ENCODE peak calls at places on chromosomes 5 and 9, in eight cellular contexts. One of them, this sample, is unnamed.

GRCh38 chr9:99753436-99753835 is 68.2 kb upstream of the NR4A3 start:
- DNase-seq in body of pancreas: no peak
- DNase-seq in gastrocnemius medialis: no peak
- DNase-seq in prostate gland: no peak
- DNase-seq in ovary: no peak
- DNase-seq in A549: no peak
- DNase-seq in spleen: no peak
- DNase-seq in testis: no peak
- DNase-seq in this sample: no peak

GRCh38 chr9:129317179-129318011 is 139.3 kb upstream of the IER5L start:
- DNase-seq in A549: peak
- DNase-seq in spleen: peak
- DNase-seq in body of pancreas: peak
- DNase-seq in testis: peak
- DNase-seq in prostate gland: no peak
- DNase-seq in ovary: peak
- DNase-seq in gastrocnemius medialis: no peak
- DNase-seq in this sample: peak

GRCh38 chr9:81776390-81776789 is 87.0 kb upstream of the TLE1 start:
- DNase-seq in A549: no peak
- DNase-seq in gastrocnemius medialis: no peak
- DNase-seq in body of pancreas: peak
- DNase-seq in spleen: no peak
- DNase-seq in prostate gland: no peak
- DNase-seq in ovary: no peak
- DNase-seq in testis: no peak
- DNase-seq in this sample: no peak

GRCh38 chr9:18906656-18907395 is 126.2 kb downstream of the SAXO1 start:
- DNase-seq in A549: no peak
- DNase-seq in ovary: no peak
- DNase-seq in prostate gland: no peak
- DNase-seq in body of pancreas: no peak
- DNase-seq in gastrocnemius medialis: no peak
- DNase-seq in testis: no peak
- DNase-seq in spleen: no peak
- DNase-seq in this sample: no peak

GRCh38 chr5:140007311-140007710 is 35.8 kb downstream of the NRG2 start:
- DNase-seq in body of pancreas: no peak
- DNase-seq in testis: no peak
- DNase-seq in ovary: no peak
- DNase-seq in gastrocnemius medialis: no peak
- DNase-seq in A549: no peak
- DNase-seq in spleen: no peak
- DNase-seq in prostate gland: no peak
- DNase-seq in this sample: no peak

GRCh38 chr9:89888677-89889076 is 283.9 kb downstream of the GADD45G start:
- DNase-seq in body of pancreas: no peak
- DNase-seq in gastrocnemius medialis: no peak
- DNase-seq in testis: no peak
- DNase-seq in spleen: peak
- DNase-seq in prostate gland: peak
- DNase-seq in ovary: no peak
- DNase-seq in A549: no peak
- DNase-seq in this sample: no peak

GRCh38 chr5:88144219-88145040 is 124.2 kb downstream of the TMEM161B start:
- DNase-seq in body of pancreas: no peak
- DNase-seq in A549: no peak
- DNase-seq in prostate gland: no peak
- DNase-seq in gastrocnemius medialis: no peak
- DNase-seq in ovary: peak
- DNase-seq in spleen: no peak
- DNase-seq in testis: no peak
- DNase-seq in this sample: peak

GRCh38 chr9:130921483-130921806 is 17.6 kb downstream of the FIBCD1 start:
- DNase-seq in A549: no peak
- DNase-seq in prostate gland: no peak
- DNase-seq in gastrocnemius medialis: no peak
- DNase-seq in ovary: peak
- DNase-seq in testis: no peak
- DNase-seq in spleen: no peak
- DNase-seq in body of pancreas: no peak
- DNase-seq in this sample: no peak

GRCh38 chr5:139854029-139854605 is 58.5 kb downstream of the PSD2 start:
- DNase-seq in body of pancreas: no peak
- DNase-seq in A549: no peak
- DNase-seq in spleen: peak
- DNase-seq in testis: no peak
- DNase-seq in prostate gland: no peak
- DNase-seq in ovary: peak
- DNase-seq in gastrocnemius medialis: no peak
- DNase-seq in this sample: no peak

GRCh38 chr5:129382921-129383672 is 77.0 kb upstream of the ADAMTS19 start:
- DNase-seq in testis: no peak
- DNase-seq in ovary: no peak
- DNase-seq in A549: no peak
- DNase-seq in body of pancreas: no peak
- DNase-seq in spleen: no peak
- DNase-seq in gastrocnemius medialis: no peak
- DNase-seq in prostate gland: no peak
- DNase-seq in this sample: no peak

GRCh38 chr9:132244582-132245455 is 83.0 kb downstream of the NTNG2 start:
- DNase-seq in ovary: peak
- DNase-seq in testis: no peak
- DNase-seq in A549: no peak
- DNase-seq in body of pancreas: peak
- DNase-seq in spleen: no peak
- DNase-seq in prostate gland: no peak
- DNase-seq in gastrocnemius medialis: no peak
- DNase-seq in this sample: peak

GRCh38 chr9:136346927-136347465 is 16.5 kb downstream of the DNLZ start:
- DNase-seq in body of pancreas: no peak
- DNase-seq in testis: no peak
- DNase-seq in prostate gland: no peak
- DNase-seq in spleen: no peak
- DNase-seq in gastrocnemius medialis: no peak
- DNase-seq in ovary: no peak
- DNase-seq in A549: no peak
- DNase-seq in this sample: no peak

GRCh38 chr9:136347472-136348256 is 15.9 kb downstream of the DNLZ start:
- DNase-seq in ovary: no peak
- DNase-seq in prostate gland: no peak
- DNase-seq in gastrocnemius medialis: no peak
- DNase-seq in spleen: no peak
- DNase-seq in A549: no peak
- DNase-seq in body of pancreas: no peak
- DNase-seq in testis: no peak
- DNase-seq in this sample: no peak

GRCh38 chr9:136345281-136346156 is 18.0 kb downstream of the DNLZ start:
- DNase-seq in spleen: peak
- DNase-seq in gastrocnemius medialis: no peak
- DNase-seq in body of pancreas: peak
- DNase-seq in prostate gland: no peak
- DNase-seq in testis: peak
- DNase-seq in ovary: no peak
- DNase-seq in A549: peak
- DNase-seq in this sample: no peak

GRCh38 chr9:136344544-136345280 is 17.4 kb downstream of the GPSM1 start:
- DNase-seq in testis: no peak
- DNase-seq in ovary: no peak
- DNase-seq in prostate gland: no peak
- DNase-seq in gastrocnemius medialis: no peak
- DNase-seq in body of pancreas: no peak
- DNase-seq in spleen: no peak
- DNase-seq in A549: no peak
- DNase-seq in this sample: no peak

GRCh38 chr9:136346157-136346481 is 17.4 kb downstream of the DNLZ start:
- DNase-seq in gastrocnemius medialis: no peak
- DNase-seq in ovary: no peak
- DNase-seq in prostate gland: no peak
- DNase-seq in testis: no peak
- DNase-seq in spleen: no peak
- DNase-seq in A549: no peak
- DNase-seq in body of pancreas: no peak
- DNase-seq in this sample: no peak
- TF ChIP-seq CTCF in gastrocnemius medialis: no peak
- TF ChIP-seq CTCF in ovary: no peak
- TF ChIP-seq CTCF in prostate gland: no peak
- TF ChIP-seq CTCF in testis: no peak
- TF ChIP-seq CTCF in spleen: no peak
- TF ChIP-seq CTCF in A549: no peak
- TF ChIP-seq CTCF in body of pancreas: no peak
- TF ChIP-seq CTCF in this sample: no peak

GRCh38 chr5:41532485-41532884 is 22.1 kb upstream of the PLCXD3 start:
- DNase-seq in ovary: no peak
- DNase-seq in prostate gland: no peak
- DNase-seq in A549: no peak
- DNase-seq in spleen: no peak
- DNase-seq in body of pancreas: no peak
- DNase-seq in testis: no peak
- DNase-seq in gastrocnemius medialis: no peak
- DNase-seq in this sample: no peak

GRCh38 chr5:41527201-41527779 is 16.9 kb upstream of the PLCXD3 start:
- DNase-seq in spleen: no peak
- DNase-seq in A549: peak
- DNase-seq in gastrocnemius medialis: no peak
- DNase-seq in body of pancreas: no peak
- DNase-seq in prostate gland: no peak
- DNase-seq in testis: peak
- DNase-seq in ovary: no peak
- DNase-seq in this sample: no peak

GRCh38 chr5:41522193-41522786 is 11.9 kb upstream of the PLCXD3 start:
- DNase-seq in prostate gland: no peak
- DNase-seq in testis: no peak
- DNase-seq in A549: no peak
- DNase-seq in spleen: no peak
- DNase-seq in ovary: no peak
- DNase-seq in body of pancreas: no peak
- DNase-seq in gastrocnemius medialis: no peak
- DNase-seq in this sample: no peak

GRCh38 chr5:41524174-41524573 is 13.8 kb upstream of the PLCXD3 start:
- DNase-seq in testis: no peak
- DNase-seq in spleen: no peak
- DNase-seq in body of pancreas: no peak
- DNase-seq in gastrocnemius medialis: no peak
- DNase-seq in A549: peak
- DNase-seq in prostate gland: no peak
- DNase-seq in ovary: no peak
- DNase-seq in this sample: no peak

GRCh38 chr5:41526699-41527098 is 16.3 kb upstream of the PLCXD3 start:
- DNase-seq in spleen: no peak
- DNase-seq in prostate gland: no peak
- DNase-seq in gastrocnemius medialis: no peak
- DNase-seq in body of pancreas: no peak
- DNase-seq in testis: no peak
- DNase-seq in A549: no peak
- DNase-seq in ovary: no peak
- DNase-seq in this sample: no peak
- H3K27ac ChIP-seq in spleen: no peak
- H3K27ac ChIP-seq in prostate gland: no peak
- H3K27ac ChIP-seq in gastrocnemius medialis: no peak
- H3K27ac ChIP-seq in body of pancreas: no peak
- H3K27ac ChIP-seq in testis: no peak
- H3K27ac ChIP-seq in A549: no peak
- H3K27ac ChIP-seq in ovary: no peak
- H3K27ac ChIP-seq in this sample: no peak

GRCh38 chr5:168106008-168106761 is 185.3 kb upstream of the WWC1 start:
- DNase-seq in A549: peak
- DNase-seq in ovary: no peak
- DNase-seq in body of pancreas: no peak
- DNase-seq in gastrocnemius medialis: no peak
- DNase-seq in prostate gland: no peak
- DNase-seq in spleen: no peak
- DNase-seq in testis: no peak
- DNase-seq in this sample: no peak

GRCh38 chr5:168101352-168101751 is 190.1 kb upstream of the WWC1 start:
- DNase-seq in gastrocnemius medialis: no peak
- DNase-seq in ovary: no peak
- DNase-seq in testis: no peak
- DNase-seq in prostate gland: no peak
- DNase-seq in spleen: no peak
- DNase-seq in body of pancreas: no peak
- DNase-seq in A549: no peak
- DNase-seq in this sample: no peak

GRCh38 chr5:168110384-168110783 is 181.1 kb upstream of the WWC1 start:
- DNase-seq in testis: no peak
- DNase-seq in gastrocnemius medialis: no peak
- DNase-seq in body of pancreas: no peak
- DNase-seq in ovary: no peak
- DNase-seq in prostate gland: no peak
- DNase-seq in spleen: no peak
- DNase-seq in A549: no peak
- DNase-seq in this sample: no peak

GRCh38 chr5:168109441-168109840 is 182.0 kb upstream of the WWC1 start:
- DNase-seq in A549: no peak
- DNase-seq in prostate gland: no peak
- DNase-seq in testis: no peak
- DNase-seq in ovary: no peak
- DNase-seq in gastrocnemius medialis: no peak
- DNase-seq in spleen: no peak
- DNase-seq in body of pancreas: no peak
- DNase-seq in this sample: no peak

GRCh38 chr5:168104811-168105481 is 186.5 kb upstream of the WWC1 start:
- DNase-seq in testis: no peak
- DNase-seq in prostate gland: no peak
- DNase-seq in ovary: no peak
- DNase-seq in spleen: no peak
- DNase-seq in A549: no peak
- DNase-seq in gastrocnemius medialis: no peak
- DNase-seq in body of pancreas: no peak
- DNase-seq in this sample: no peak
- TF ChIP-seq POLR2A in testis: no peak
- TF ChIP-seq POLR2A in prostate gland: no peak
- TF ChIP-seq POLR2A in ovary: no peak
- TF ChIP-seq POLR2A in spleen: no peak
- TF ChIP-seq POLR2A in A549: no peak
- TF ChIP-seq POLR2A in gastrocnemius medialis: no peak
- TF ChIP-seq POLR2A in body of pancreas: no peak
- TF ChIP-seq POLR2A in this sample: no peak

GRCh38 chr9:95270790-95271189 is 46.7 kb downstream of the FANCC start:
- DNase-seq in spleen: no peak
- DNase-seq in testis: no peak
- DNase-seq in gastrocnemius medialis: no peak
- DNase-seq in prostate gland: no peak
- DNase-seq in body of pancreas: no peak
- DNase-seq in ovary: no peak
- DNase-seq in A549: no peak
- DNase-seq in this sample: no peak

GRCh38 chr9:95265960-95266359 is 51.5 kb downstream of the FANCC start:
- DNase-seq in spleen: no peak
- DNase-seq in testis: no peak
- DNase-seq in gastrocnemius medialis: no peak
- DNase-seq in prostate gland: no peak
- DNase-seq in body of pancreas: no peak
- DNase-seq in ovary: no peak
- DNase-seq in A549: no peak
- DNase-seq in this sample: no peak

GRCh38 chr9:95266649-95267048 is 50.9 kb downstream of the FANCC start:
- DNase-seq in ovary: no peak
- DNase-seq in testis: no peak
- DNase-seq in body of pancreas: no peak
- DNase-seq in gastrocnemius medialis: no peak
- DNase-seq in prostate gland: no peak
- DNase-seq in spleen: no peak
- DNase-seq in A549: no peak
- DNase-seq in this sample: no peak

GRCh38 chr9:95264954-95265615 is 52.4 kb downstream of the FANCC start:
- DNase-seq in spleen: no peak
- DNase-seq in prostate gland: no peak
- DNase-seq in body of pancreas: no peak
- DNase-seq in ovary: no peak
- DNase-seq in gastrocnemius medialis: no peak
- DNase-seq in A549: peak
- DNase-seq in testis: no peak
- DNase-seq in this sample: no peak

GRCh38 chr9:95268681-95269080 is 48.8 kb downstream of the FANCC start:
- DNase-seq in A549: peak
- DNase-seq in spleen: no peak
- DNase-seq in body of pancreas: peak
- DNase-seq in testis: peak
- DNase-seq in ovary: no peak
- DNase-seq in prostate gland: peak
- DNase-seq in gastrocnemius medialis: no peak
- DNase-seq in this sample: no peak
- TF ChIP-seq CTCF in A549: peak
- TF ChIP-seq CTCF in spleen: no peak
- TF ChIP-seq CTCF in body of pancreas: peak
- TF ChIP-seq CTCF in testis: no peak
- TF ChIP-seq CTCF in ovary: no peak
- TF ChIP-seq CTCF in prostate gland: peak
- TF ChIP-seq CTCF in gastrocnemius medialis: peak
- TF ChIP-seq CTCF in this sample: peak

This sample was measured in uterus.